ENCODE peak calls at places on chromosomes 3 and 15, in seven cellular contexts. One of them, this sample, is unnamed.

GRCh38 chr3:66438045-66438444 is 62.8 kb downstream of the LRIG1 start:
- DNase-seq in CD8-positive, alpha-beta memory T cell: no peak
- DNase-seq in fibroblast of pulmonary artery: no peak
- DNase-seq in GM13977: no peak
- DNase-seq in uterus: no peak
- DNase-seq in activated CD4-positive, alpha-beta memory T cell treated with anti-CD3 and anti-CD28 coated beads, Interleukin-2, amount 10 ng/mL, durations not matched to agents 7 days and 5 days: no peak
- DNase-seq in activated T-helper 1 cell treated with anti-CD3 and anti-CD28 coated beads, Interleukin-2, amount 50 U/mL, for 16 hours: no peak
- DNase-seq in this sample: no peak

GRCh38 chr3:46378426-46378942 is 7.7 kb downstream of the CCR5 start:
- DNase-seq in uterus: peak
- DNase-seq in activated T-helper 1 cell treated with anti-CD3 and anti-CD28 coated beads, Interleukin-2, amount 50 U/mL, for 16 hours: peak
- DNase-seq in fibroblast of pulmonary artery: peak
- DNase-seq in CD8-positive, alpha-beta memory T cell: peak
- DNase-seq in GM13977: peak
- DNase-seq in activated CD4-positive, alpha-beta memory T cell treated with anti-CD3 and anti-CD28 coated beads, Interleukin-2, amount 10 ng/mL, durations not matched to agents 7 days and 5 days: peak
- DNase-seq in this sample: peak

GRCh38 chr15:41042851-41043250 is 73.2 kb downstream of the INO80 start:
- DNase-seq in activated CD4-positive, alpha-beta memory T cell treated with anti-CD3 and anti-CD28 coated beads, Interleukin-2, amount 10 ng/mL, durations not matched to agents 7 days and 5 days: no peak
- DNase-seq in activated T-helper 1 cell treated with anti-CD3 and anti-CD28 coated beads, Interleukin-2, amount 50 U/mL, for 16 hours: no peak
- DNase-seq in GM13977: no peak
- DNase-seq in uterus: no peak
- DNase-seq in fibroblast of pulmonary artery: no peak
- DNase-seq in CD8-positive, alpha-beta memory T cell: no peak
- DNase-seq in this sample: no peak

GRCh38 chr15:84953726-84954125 is 27.9 kb upstream of the PDE8A start:
- DNase-seq in activated T-helper 1 cell treated with anti-CD3 and anti-CD28 coated beads, Interleukin-2, amount 50 U/mL, for 16 hours: no peak
- DNase-seq in uterus: no peak
- DNase-seq in CD8-positive, alpha-beta memory T cell: no peak
- DNase-seq in fibroblast of pulmonary artery: no peak
- DNase-seq in activated CD4-positive, alpha-beta memory T cell treated with anti-CD3 and anti-CD28 coated beads, Interleukin-2, amount 10 ng/mL, durations not matched to agents 7 days and 5 days: no peak
- DNase-seq in GM13977: no peak
- DNase-seq in this sample: no peak

GRCh38 chr3:72312339-72312738 is 527.4 kb upstream of the PROK2 start:
- DNase-seq in activated CD4-positive, alpha-beta memory T cell treated with anti-CD3 and anti-CD28 coated beads, Interleukin-2, amount 10 ng/mL, durations not matched to agents 7 days and 5 days: peak
- DNase-seq in GM13977: peak
- DNase-seq in activated T-helper 1 cell treated with anti-CD3 and anti-CD28 coated beads, Interleukin-2, amount 50 U/mL, for 16 hours: no peak
- DNase-seq in uterus: no peak
- DNase-seq in fibroblast of pulmonary artery: no peak
- DNase-seq in CD8-positive, alpha-beta memory T cell: no peak
- DNase-seq in this sample: no peak

GRCh38 chr3:124137264-124137663 is 145.3 kb upstream of the ROPN1 start:
- DNase-seq in activated T-helper 1 cell treated with anti-CD3 and anti-CD28 coated beads, Interleukin-2, amount 50 U/mL, for 16 hours: no peak
- DNase-seq in activated CD4-positive, alpha-beta memory T cell treated with anti-CD3 and anti-CD28 coated beads, Interleukin-2, amount 10 ng/mL, durations not matched to agents 7 days and 5 days: no peak
- DNase-seq in fibroblast of pulmonary artery: no peak
- DNase-seq in uterus: no peak
- DNase-seq in GM13977: no peak
- DNase-seq in CD8-positive, alpha-beta memory T cell: no peak
- DNase-seq in this sample: no peak

GRCh38 chr3:184348057-184348382 is 10.6 kb downstream of the FAM131A start:
- DNase-seq in CD8-positive, alpha-beta memory T cell: no peak
- DNase-seq in uterus: no peak
- DNase-seq in fibroblast of pulmonary artery: no peak
- DNase-seq in activated T-helper 1 cell treated with anti-CD3 and anti-CD28 coated beads, Interleukin-2, amount 50 U/mL, for 16 hours: no peak
- DNase-seq in activated CD4-positive, alpha-beta memory T cell treated with anti-CD3 and anti-CD28 coated beads, Interleukin-2, amount 10 ng/mL, durations not matched to agents 7 days and 5 days: no peak
- DNase-seq in GM13977: no peak
- DNase-seq in this sample: no peak

GRCh38 chr3:66011098-66011655 is 27.5 kb downstream of the MAGI1 start:
- DNase-seq in activated CD4-positive, alpha-beta memory T cell treated with anti-CD3 and anti-CD28 coated beads, Interleukin-2, amount 10 ng/mL, durations not matched to agents 7 days and 5 days: no peak
- DNase-seq in CD8-positive, alpha-beta memory T cell: no peak
- DNase-seq in activated T-helper 1 cell treated with anti-CD3 and anti-CD28 coated beads, Interleukin-2, amount 50 U/mL, for 16 hours: no peak
- DNase-seq in GM13977: no peak
- DNase-seq in fibroblast of pulmonary artery: no peak
- DNase-seq in uterus: no peak
- DNase-seq in this sample: no peak

GRCh38 chr3:34033840-34034239 is 235.4 kb downstream of the PDCD6IP start:
- DNase-seq in uterus: no peak
- DNase-seq in activated CD4-positive, alpha-beta memory T cell treated with anti-CD3 and anti-CD28 coated beads, Interleukin-2, amount 10 ng/mL, durations not matched to agents 7 days and 5 days: no peak
- DNase-seq in CD8-positive, alpha-beta memory T cell: no peak
- DNase-seq in activated T-helper 1 cell treated with anti-CD3 and anti-CD28 coated beads, Interleukin-2, amount 50 U/mL, for 16 hours: no peak
- DNase-seq in GM13977: no peak
- DNase-seq in fibroblast of pulmonary artery: no peak
- DNase-seq in this sample: no peak

GRCh38 chr3:162468791-162469190 is 972.2 kb downstream of the OTOL1 start:
- DNase-seq in GM13977: no peak
- DNase-seq in activated CD4-positive, alpha-beta memory T cell treated with anti-CD3 and anti-CD28 coated beads, Interleukin-2, amount 10 ng/mL, durations not matched to agents 7 days and 5 days: no peak
- DNase-seq in uterus: no peak
- DNase-seq in activated T-helper 1 cell treated with anti-CD3 and anti-CD28 coated beads, Interleukin-2, amount 50 U/mL, for 16 hours: no peak
- DNase-seq in CD8-positive, alpha-beta memory T cell: no peak
- DNase-seq in fibroblast of pulmonary artery: no peak
- DNase-seq in this sample: no peak

GRCh38 chr3:33637482-33637881 is 80.6 kb downstream of the CLASP2 start:
- DNase-seq in fibroblast of pulmonary artery: no peak
- DNase-seq in activated CD4-positive, alpha-beta memory T cell treated with anti-CD3 and anti-CD28 coated beads, Interleukin-2, amount 10 ng/mL, durations not matched to agents 7 days and 5 days: no peak
- DNase-seq in uterus: no peak
- DNase-seq in GM13977: no peak
- DNase-seq in CD8-positive, alpha-beta memory T cell: no peak
- DNase-seq in activated T-helper 1 cell treated with anti-CD3 and anti-CD28 coated beads, Interleukin-2, amount 50 U/mL, for 16 hours: no peak
- DNase-seq in this sample: no peak

GRCh38 chr3:106488288-106488687 is 619.5 kb upstream of the CBLB start:
- DNase-seq in GM13977: no peak
- DNase-seq in fibroblast of pulmonary artery: no peak
- DNase-seq in activated CD4-positive, alpha-beta memory T cell treated with anti-CD3 and anti-CD28 coated beads, Interleukin-2, amount 10 ng/mL, durations not matched to agents 7 days and 5 days: no peak
- DNase-seq in uterus: no peak
- DNase-seq in activated T-helper 1 cell treated with anti-CD3 and anti-CD28 coated beads, Interleukin-2, amount 50 U/mL, for 16 hours: no peak
- DNase-seq in CD8-positive, alpha-beta memory T cell: no peak
- DNase-seq in this sample: no peak

GRCh38 chr15:31869640-31870335 is 160.5 kb upstream of the CHRNA7 start:
- DNase-seq in GM13977: no peak
- DNase-seq in fibroblast of pulmonary artery: no peak
- DNase-seq in activated T-helper 1 cell treated with anti-CD3 and anti-CD28 coated beads, Interleukin-2, amount 50 U/mL, for 16 hours: no peak
- DNase-seq in uterus: no peak
- DNase-seq in CD8-positive, alpha-beta memory T cell: no peak
- DNase-seq in activated CD4-positive, alpha-beta memory T cell treated with anti-CD3 and anti-CD28 coated beads, Interleukin-2, amount 10 ng/mL, durations not matched to agents 7 days and 5 days: no peak
- DNase-seq in this sample: no peak

GRCh38 chr3:59982510-59982909 is 932.7 kb upstream of the CFAP20DC start:
- DNase-seq in activated CD4-positive, alpha-beta memory T cell treated with anti-CD3 and anti-CD28 coated beads, Interleukin-2, amount 10 ng/mL, durations not matched to agents 7 days and 5 days: no peak
- DNase-seq in uterus: no peak
- DNase-seq in CD8-positive, alpha-beta memory T cell: no peak
- DNase-seq in fibroblast of pulmonary artery: no peak
- DNase-seq in activated T-helper 1 cell treated with anti-CD3 and anti-CD28 coated beads, Interleukin-2, amount 50 U/mL, for 16 hours: no peak
- DNase-seq in GM13977: no peak
- DNase-seq in this sample: no peak

GRCh38 chr15:57152133-57152532 is 224.2 kb upstream of the CGNL1 start:
- DNase-seq in uterus: no peak
- DNase-seq in activated T-helper 1 cell treated with anti-CD3 and anti-CD28 coated beads, Interleukin-2, amount 50 U/mL, for 16 hours: no peak
- DNase-seq in GM13977: no peak
- DNase-seq in activated CD4-positive, alpha-beta memory T cell treated with anti-CD3 and anti-CD28 coated beads, Interleukin-2, amount 10 ng/mL, durations not matched to agents 7 days and 5 days: no peak
- DNase-seq in CD8-positive, alpha-beta memory T cell: no peak
- DNase-seq in fibroblast of pulmonary artery: no peak
- DNase-seq in this sample: no peak